ENCODE peak calls at places on chromosomes 13 and 19, in five cellular contexts. One of them, this sample, is unnamed.

GRCh38 chr13:99796175-99796819 is 175.3 kb downstream of the ZIC5 start:
- DNase-seq in T-cell: no peak
- DNase-seq in AG09319: no peak
- DNase-seq in HTR-8/SVneo: peak
- DNase-seq in cardiac fibroblast: peak
- DNase-seq in this sample: no peak

GRCh38 chr13:114166381-114167131 is 12.5 kb upstream of the CFAP97D2 start:
- DNase-seq in T-cell: no peak
- DNase-seq in AG09319: no peak
- DNase-seq in HTR-8/SVneo: no peak
- DNase-seq in cardiac fibroblast: no peak
- DNase-seq in this sample: no peak

GRCh38 chr13:29849071-29849541 is 1.3 kb downstream of the UBL3 start:
- DNase-seq in T-cell: peak
- DNase-seq in AG09319: no peak
- DNase-seq in HTR-8/SVneo: no peak
- DNase-seq in cardiac fibroblast: peak
- DNase-seq in this sample: peak

GRCh38 chr19:20103091-20103501 is 25.3 kb downstream of the ZNF90 start:
- DNase-seq in T-cell: no peak
- DNase-seq in AG09319: no peak
- DNase-seq in HTR-8/SVneo: no peak
- DNase-seq in cardiac fibroblast: no peak
- DNase-seq in this sample: no peak

GRCh38 chr19:11268783-11269267 is 6.5 kb upstream of the DOCK6 start:
- DNase-seq in T-cell: no peak
- DNase-seq in AG09319: no peak
- DNase-seq in HTR-8/SVneo: no peak
- DNase-seq in cardiac fibroblast: peak
- DNase-seq in this sample: no peak

GRCh38 chr19:52110780-52111179 is 15.2 kb upstream of the ZNF841 start:
- DNase-seq in T-cell: no peak
- DNase-seq in AG09319: no peak
- DNase-seq in HTR-8/SVneo: no peak
- DNase-seq in cardiac fibroblast: no peak
- DNase-seq in this sample: no peak

GRCh38 chr13:52737451-52737850 is 2.2 kb downstream of the CNMD start:
- DNase-seq in T-cell: no peak
- DNase-seq in AG09319: no peak
- DNase-seq in HTR-8/SVneo: no peak
- DNase-seq in cardiac fibroblast: no peak
- DNase-seq in this sample: no peak

GRCh38 chr19:38224014-38224862 is at the start of gene DPF1:
- DNase-seq in T-cell: no peak
- DNase-seq in AG09319: no peak
- DNase-seq in HTR-8/SVneo: peak
- DNase-seq in cardiac fibroblast: peak
- DNase-seq in this sample: peak

GRCh38 chr19:49468746-49469447 is 5.1 kb upstream of the FLT3LG start:
- DNase-seq in T-cell: peak
- DNase-seq in AG09319: no peak
- DNase-seq in HTR-8/SVneo: no peak
- DNase-seq in cardiac fibroblast: peak
- DNase-seq in this sample: no peak